ENCODE peak calls at places on chromosome 1, in five cellular contexts. A is foreskin fibroblast; O is anterior cingulate cortex; M is putamen; Q is stimulated activated naive B cell treated with anti-CD40 and anti-IgM and Interleukin-4, amounts not matched to agents 10 μg/mL and 1 μg/mL and 100 μg/mL, for 72 hours. B is an unnamed sample.

GRCh38 chr1:244513493-244513892 is 52.4 kb downstream of the CATSPERE start:
- DNase-seq in A (no peak), O (no peak), M (no peak), Q (no peak), B (no peak)

GRCh38 chr1:20474333-20474975 is 11.6 kb downstream of the CAMK2N1 start:
- DNase-seq in A (peak), O (no peak), M (no peak), Q (no peak), B (no peak)

GRCh38 chr1:31588751-31589515 is 12.6 kb downstream of the TINAGL1 start:
- DNase-seq in A (peak), O (no peak), M (no peak), Q (no peak), B (peak)

GRCh38 chr1:206001476-206001888 is 1.7 kb downstream of the RAB7B start:
- DNase-seq in A (peak), O (no peak), M (peak), Q (no peak), B (peak)

GRCh38 chr1:19354531-19354981 is 42.4 kb downstream of the SLC66A1 start:
- DNase-seq in A (no peak), O (no peak), M (no peak), Q (no peak), B (no peak)

GRCh38 chr1:17661546-17662157 is 93.5 kb upstream of the ACTL8 start:
- DNase-seq in A (peak), O (peak), M (peak), Q (peak), B (peak)

GRCh38 chr1:88998716-88999115 is 6.3 kb upstream of the KYAT3 start:
- DNase-seq in A (peak), O (no peak), M (peak), Q (no peak), B (peak)

GRCh38 chr1:178645157-178645825 is 79.8 kb upstream of the RALGPS2 start:
- DNase-seq in A (peak), O (no peak), M (no peak), Q (no peak), B (peak)

GRCh38 chr1:23422313-23422877 is 2.2 kb downstream of the TCEA3 start:
- DNase-seq in A (peak), O (no peak), M (no peak), Q (no peak), B (peak)